ENCODE peak calls at places on chromosomes 7 and 10, in seven cellular contexts. X is mucosa of gallbladder; P is stimulated activated CD8-positive, alpha-beta memory T cell treated with anti-CD3 and anti-CD28 coated beads, Interleukin-7, amount 100 ng/mL, for 24 hours; Q is iris pigment epithelial cell; T is activated CD8-positive, alpha-beta T cell treated with anti-CD3 and anti-CD28 coated beads for 36 hours; S is Jurkat, Clone E6-1; R is activated CD8-positive, alpha-beta memory T cell treated with anti-CD3 and anti-CD28 coated beads, Interleukin-2, amount 10 ng/mL, durations not matched to agents 7 days and 5 days. G is an unnamed sample.

GRCh38 chr10:31347705-31348104 is 28.7 kb downstream of the ZEB1 start:
- DNase-seq in X (no peak), Q (no peak), T (no peak), R (no peak), P (no peak), S (no peak), G (no peak)

GRCh38 chr7:87000344-87000743 is 59.1 kb downstream of the ELAPOR2 start:
- DNase-seq in T (no peak), S (no peak), X (no peak), Q (no peak), R (no peak), P (no peak), G (no peak)

GRCh38 chr7:68688416-68689086 is 909.7 kb upstream of the AUTS2 start:
- DNase-seq in Q (no peak), P (no peak), X (no peak), S (no peak), R (no peak), T (no peak), G (no peak)

GRCh38 chr7:106069471-106070200 is 42.5 kb downstream of the SYPL1 start:
- DNase-seq in P (no peak), Q (no peak), T (no peak), S (no peak), X (no peak), R (no peak), G (no peak)

GRCh38 chr10:9634466-9634865 is 1383.2 kb upstream of the CELF2 start:
- DNase-seq in Q (peak), P (no peak), R (no peak), X (no peak), S (no peak), T (no peak), G (no peak)

GRCh38 chr7:41117431-41117830 is 585.5 kb downstream of the INHBA start:
- DNase-seq in X (no peak), Q (no peak), R (no peak), T (no peak), S (no peak), P (no peak), G (no peak)

GRCh38 chr10:79027147-79028055 is 41.4 kb upstream of the ZMIZ1 start:
- DNase-seq in S (peak), Q (no peak), P (no peak), T (peak), R (peak), X (peak), G (no peak)

GRCh38 chr7:158812684-158813083 is 16.6 kb downstream of the ESYT2 start:
- DNase-seq in S (peak), R (peak), P (no peak), X (no peak), Q (no peak), T (peak), G (no peak)

GRCh38 chr7:711093-711966 is 15.2 kb upstream of the DNAAF5 start:
- DNase-seq in Q (no peak), P (no peak), S (no peak), T (no peak), X (no peak), R (no peak), G (no peak)

G was measured in keratinocyte.